ENCODE peak calls at places on chromosomes 6 and 20, in eight cellular contexts. One of them, this sample, is unnamed.

GRCh38 chr6:49565855-49566254 is 15.4 kb downstream of the C6orf141 start:
- DNase-seq in endothelial cell: no peak
- DNase-seq in CD4-positive, alpha-beta T cell: no peak
- DNase-seq in GM18507: no peak
- DNase-seq in effector memory CD4-positive, alpha-beta T cell: no peak
- DNase-seq in activated CD4-positive, CD25-positive, alpha-beta regulatory T cell: no peak
- DNase-seq in cardiac muscle cell: no peak
- DNase-seq in IMR-90: no peak
- DNase-seq in this sample: no peak

GRCh38 chr6:53189554-53189953 is 40.9 kb upstream of the GCM1 start:
- DNase-seq in endothelial cell: no peak
- DNase-seq in CD4-positive, alpha-beta T cell: no peak
- DNase-seq in GM18507: no peak
- DNase-seq in effector memory CD4-positive, alpha-beta T cell: no peak
- DNase-seq in activated CD4-positive, CD25-positive, alpha-beta regulatory T cell: no peak
- DNase-seq in cardiac muscle cell: no peak
- DNase-seq in IMR-90: peak
- DNase-seq in this sample: peak

GRCh38 chr20:36483919-36484808 is 57.2 kb upstream of the MYL9 start:
- DNase-seq in endothelial cell: no peak
- DNase-seq in CD4-positive, alpha-beta T cell: no peak
- DNase-seq in GM18507: no peak
- DNase-seq in effector memory CD4-positive, alpha-beta T cell: no peak
- DNase-seq in activated CD4-positive, CD25-positive, alpha-beta regulatory T cell: no peak
- DNase-seq in cardiac muscle cell: no peak
- DNase-seq in IMR-90: peak
- DNase-seq in this sample: no peak

GRCh38 chr6:108133594-108134179 is 32.1 kb upstream of the NR2E1 start:
- DNase-seq in endothelial cell: peak
- DNase-seq in CD4-positive, alpha-beta T cell: no peak
- DNase-seq in GM18507: no peak
- DNase-seq in effector memory CD4-positive, alpha-beta T cell: no peak
- DNase-seq in activated CD4-positive, CD25-positive, alpha-beta regulatory T cell: no peak
- DNase-seq in cardiac muscle cell: peak
- DNase-seq in IMR-90: peak
- DNase-seq in this sample: peak

GRCh38 chr6:108115598-108116058 is 41.1 kb upstream of the OSTM1 start:
- DNase-seq in endothelial cell: peak
- DNase-seq in CD4-positive, alpha-beta T cell: no peak
- DNase-seq in GM18507: no peak
- DNase-seq in effector memory CD4-positive, alpha-beta T cell: no peak
- DNase-seq in activated CD4-positive, CD25-positive, alpha-beta regulatory T cell: no peak
- DNase-seq in cardiac muscle cell: peak
- DNase-seq in IMR-90: peak
- DNase-seq in this sample: no peak

GRCh38 chr20:6502219-6502618 is 265.3 kb upstream of the BMP2 start:
- DNase-seq in endothelial cell: no peak
- DNase-seq in CD4-positive, alpha-beta T cell: no peak
- DNase-seq in GM18507: no peak
- DNase-seq in effector memory CD4-positive, alpha-beta T cell: no peak
- DNase-seq in activated CD4-positive, CD25-positive, alpha-beta regulatory T cell: no peak
- DNase-seq in cardiac muscle cell: peak
- DNase-seq in IMR-90: no peak
- DNase-seq in this sample: no peak

GRCh38 chr6:122753688-122754056 is 25.8 kb upstream of the FABP7 start:
- DNase-seq in endothelial cell: no peak
- DNase-seq in CD4-positive, alpha-beta T cell: no peak
- DNase-seq in GM18507: no peak
- DNase-seq in effector memory CD4-positive, alpha-beta T cell: no peak
- DNase-seq in activated CD4-positive, CD25-positive, alpha-beta regulatory T cell: no peak
- DNase-seq in cardiac muscle cell: no peak
- DNase-seq in IMR-90: no peak
- DNase-seq in this sample: no peak

GRCh38 chr6:15317934-15318902 is 72.3 kb downstream of the JARID2 start:
- DNase-seq in endothelial cell: no peak
- DNase-seq in CD4-positive, alpha-beta T cell: no peak
- DNase-seq in GM18507: no peak
- DNase-seq in effector memory CD4-positive, alpha-beta T cell: no peak
- DNase-seq in activated CD4-positive, CD25-positive, alpha-beta regulatory T cell: no peak
- DNase-seq in cardiac muscle cell: peak
- DNase-seq in IMR-90: peak
- DNase-seq in this sample: no peak

GRCh38 chr20:2125474-2126112 is 24.0 kb downstream of the STK35 start:
- DNase-seq in endothelial cell: no peak
- DNase-seq in CD4-positive, alpha-beta T cell: no peak
- DNase-seq in GM18507: no peak
- DNase-seq in effector memory CD4-positive, alpha-beta T cell: no peak
- DNase-seq in activated CD4-positive, CD25-positive, alpha-beta regulatory T cell: no peak
- DNase-seq in cardiac muscle cell: no peak
- DNase-seq in IMR-90: no peak
- DNase-seq in this sample: no peak

GRCh38 chr6:75489025-75489424 is 4.6 kb downstream of the FILIP1 start:
- DNase-seq in endothelial cell: no peak
- DNase-seq in CD4-positive, alpha-beta T cell: no peak
- DNase-seq in GM18507: no peak
- DNase-seq in effector memory CD4-positive, alpha-beta T cell: no peak
- DNase-seq in activated CD4-positive, CD25-positive, alpha-beta regulatory T cell: no peak
- DNase-seq in cardiac muscle cell: no peak
- DNase-seq in IMR-90: peak
- DNase-seq in this sample: no peak

GRCh38 chr6:38489951-38490350 is 149.8 kb downstream of the BTBD9 start:
- DNase-seq in endothelial cell: no peak
- DNase-seq in CD4-positive, alpha-beta T cell: no peak
- DNase-seq in GM18507: no peak
- DNase-seq in effector memory CD4-positive, alpha-beta T cell: no peak
- DNase-seq in activated CD4-positive, CD25-positive, alpha-beta regulatory T cell: no peak
- DNase-seq in cardiac muscle cell: no peak
- DNase-seq in IMR-90: peak
- DNase-seq in this sample: no peak

GRCh38 chr6:73898599-73898998 is 202.6 kb downstream of the CD109 start:
- DNase-seq in endothelial cell: no peak
- DNase-seq in CD4-positive, alpha-beta T cell: no peak
- DNase-seq in GM18507: no peak
- DNase-seq in effector memory CD4-positive, alpha-beta T cell: no peak
- DNase-seq in activated CD4-positive, CD25-positive, alpha-beta regulatory T cell: no peak
- DNase-seq in cardiac muscle cell: no peak
- DNase-seq in IMR-90: no peak
- DNase-seq in this sample: no peak

This sample was measured in AG04449.